ENCODE peak calls at places on chromosomes 1 and 21, in four cellular contexts. One of them, this sample, is unnamed.

GRCh38 chr1:168504064-168504837 is 39.5 kb downstream of the XCL2 start:
- DNase-seq in K562: no peak
- DNase-seq in GM12878: peak
- DNase-seq in HepG2: no peak
- DNase-seq in this sample: no peak

GRCh38 chr1:47795102-47795501 is 202.1 kb downstream of the TRABD2B start:
- DNase-seq in K562: no peak
- DNase-seq in GM12878: no peak
- DNase-seq in HepG2: no peak
- DNase-seq in this sample: no peak

GRCh38 chr1:80982831-80983230 is 817.9 kb upstream of the ADGRL2 start:
- DNase-seq in K562: no peak
- DNase-seq in GM12878: no peak
- DNase-seq in HepG2: no peak
- DNase-seq in this sample: no peak

GRCh38 chr1:211591980-211592493 is 13.1 kb upstream of the SLC30A1 start:
- DNase-seq in K562: peak
- DNase-seq in GM12878: no peak
- DNase-seq in HepG2: no peak
- DNase-seq in this sample: peak

GRCh38 chr1:83810160-83810559 is 188.8 kb downstream of the TTLL7 start:
- DNase-seq in K562: no peak
- DNase-seq in GM12878: no peak
- DNase-seq in HepG2: no peak
- DNase-seq in this sample: no peak

GRCh38 chr1:54581621-54582035 is 33.6 kb downstream of the ACOT11 start:
- DNase-seq in K562: no peak
- DNase-seq in GM12878: no peak
- DNase-seq in HepG2: peak
- DNase-seq in this sample: no peak

GRCh38 chr21:42609806-42610205 is 43.6 kb upstream of the PDE9A start:
- DNase-seq in K562: peak
- DNase-seq in GM12878: peak
- DNase-seq in HepG2: no peak
- DNase-seq in this sample: no peak

GRCh38 chr21:35294231-35294898 is 245.3 kb upstream of the RUNX1 start:
- DNase-seq in K562: no peak
- DNase-seq in GM12878: no peak
- DNase-seq in HepG2: no peak
- DNase-seq in this sample: no peak

GRCh38 chr21:28152729-28153128 is 839.9 kb downstream of the LTN1 start:
- DNase-seq in K562: no peak
- DNase-seq in GM12878: no peak
- DNase-seq in HepG2: no peak
- DNase-seq in this sample: no peak
- TF ChIP-seq FOXK2 in K562: no peak
- TF ChIP-seq FOXK2 in GM12878: no peak
- TF ChIP-seq FOXK2 in HepG2: no peak
- TF ChIP-seq FOXK2 in this sample: no peak

GRCh38 chr21:41433566-41433965 is 7.5 kb downstream of the MX1 start:
- DNase-seq in K562: no peak
- DNase-seq in GM12878: no peak
- DNase-seq in HepG2: no peak
- DNase-seq in this sample: no peak
- TF ChIP-seq FOXM1 in K562: no peak
- TF ChIP-seq FOXM1 in GM12878: no peak
- TF ChIP-seq FOXM1 in HepG2: no peak
- TF ChIP-seq FOXM1 in this sample: no peak

DNA sequence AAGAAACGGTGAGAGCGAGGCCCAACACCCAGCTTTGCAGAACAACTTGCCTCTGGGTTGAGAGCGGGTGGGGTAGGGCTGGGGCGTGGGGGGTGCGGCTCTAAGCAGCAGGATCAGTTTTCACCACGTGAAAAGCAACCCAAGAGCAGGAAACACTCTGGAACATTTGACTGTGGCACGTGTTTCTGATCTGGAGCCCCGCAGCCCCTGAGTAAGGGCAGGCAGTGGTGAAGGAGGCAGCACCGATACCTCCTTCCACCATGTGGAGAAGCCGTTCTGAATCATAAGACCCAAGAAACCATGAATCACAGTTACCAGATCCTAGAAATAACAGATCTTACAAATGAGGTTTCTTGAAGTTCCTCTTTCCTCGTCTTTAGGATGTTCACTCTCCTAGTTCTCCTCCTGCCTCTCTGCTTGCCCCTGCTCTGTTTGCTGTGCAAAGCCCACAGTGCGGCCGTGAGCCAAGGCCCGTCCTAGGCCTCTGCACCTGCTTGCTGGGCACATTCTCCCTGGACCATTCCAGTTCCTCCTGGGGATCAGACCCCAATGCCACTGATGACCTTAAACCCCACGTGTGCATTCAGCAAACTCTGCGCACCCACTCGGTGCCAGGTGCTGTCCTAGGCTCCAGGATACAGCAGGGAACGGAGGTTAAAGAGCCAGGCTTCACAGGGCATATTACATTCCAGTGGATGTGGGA is 31.9 kb downstream of the SLC1A7 start:
- DNase-seq in K562: no peak
- DNase-seq in GM12878: no peak
- DNase-seq in HepG2: no peak
- DNase-seq in this sample: no peak
- TF ChIP-seq FOXK2 in K562: no peak
- TF ChIP-seq FOXK2 in GM12878: no peak
- TF ChIP-seq FOXK2 in HepG2: no peak
- TF ChIP-seq FOXK2 in this sample: no peak

DNA sequence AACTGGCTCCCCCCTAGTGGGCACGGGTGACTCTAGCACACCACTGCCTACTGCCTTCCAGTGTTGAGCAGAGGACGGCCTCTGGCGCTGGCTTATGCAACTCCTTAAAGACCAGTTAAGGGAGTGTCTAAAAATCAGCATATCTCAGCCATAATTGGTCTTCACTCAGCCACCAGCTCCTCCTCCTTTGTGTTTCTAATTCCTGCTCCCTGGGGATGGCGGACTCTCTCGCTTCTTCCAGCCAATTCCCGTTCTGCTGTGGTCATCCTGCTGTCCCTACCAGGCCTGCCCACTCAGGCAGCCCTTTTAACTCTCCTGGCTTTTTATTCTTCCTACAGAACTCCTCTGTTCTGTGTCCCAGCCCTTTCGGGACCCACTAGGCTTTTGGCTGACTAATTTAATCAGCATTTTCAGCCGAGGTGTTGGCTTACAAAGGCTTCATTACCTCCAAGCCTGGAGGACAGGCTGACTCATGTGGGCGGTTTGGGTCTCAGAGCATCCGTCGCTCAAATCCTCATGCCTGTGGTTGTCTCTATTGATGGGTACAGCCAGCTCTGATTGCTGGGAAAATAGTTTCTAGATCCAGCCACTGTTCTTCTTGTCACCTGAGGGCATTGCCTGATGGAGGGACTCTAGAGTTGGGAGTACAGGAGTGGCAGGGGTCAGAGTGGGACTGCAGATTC is 332.5 kb downstream of the CAMTA1 start:
- DNase-seq in K562: peak
- DNase-seq in GM12878: no peak
- DNase-seq in HepG2: no peak
- DNase-seq in this sample: peak
- TF ChIP-seq FOXM1 in K562: no peak
- TF ChIP-seq FOXM1 in GM12878: no peak
- TF ChIP-seq FOXM1 in HepG2: no peak
- TF ChIP-seq FOXM1 in this sample: no peak

GRCh38 chr21:33993286-33994231 is 78.0 kb upstream of the ATP5PO start:
- DNase-seq in K562: no peak
- DNase-seq in GM12878: no peak
- DNase-seq in HepG2: no peak
- DNase-seq in this sample: no peak

GRCh38 chr21:33998402-33998801 is 75.0 kb upstream of the MRPS6 start:
- DNase-seq in K562: no peak
- DNase-seq in GM12878: no peak
- DNase-seq in HepG2: no peak
- DNase-seq in this sample: no peak

GRCh38 chr21:33991091-33991490 is 75.5 kb upstream of the ATP5PO start:
- DNase-seq in K562: no peak
- DNase-seq in GM12878: no peak
- DNase-seq in HepG2: no peak
- DNase-seq in this sample: no peak

GRCh38 chr21:33997432-33997831 is 75.9 kb upstream of the MRPS6 start:
- DNase-seq in K562: no peak
- DNase-seq in GM12878: no peak
- DNase-seq in HepG2: no peak
- DNase-seq in this sample: no peak

GRCh38 chr21:33994373-33994772 is 78.8 kb upstream of the ATP5PO start:
- DNase-seq in K562: no peak
- DNase-seq in GM12878: no peak
- DNase-seq in HepG2: no peak
- DNase-seq in this sample: no peak
- TF ChIP-seq FOXK2 in K562: no peak
- TF ChIP-seq FOXK2 in GM12878: no peak
- TF ChIP-seq FOXK2 in HepG2: no peak
- TF ChIP-seq FOXK2 in this sample: no peak

DNA sequence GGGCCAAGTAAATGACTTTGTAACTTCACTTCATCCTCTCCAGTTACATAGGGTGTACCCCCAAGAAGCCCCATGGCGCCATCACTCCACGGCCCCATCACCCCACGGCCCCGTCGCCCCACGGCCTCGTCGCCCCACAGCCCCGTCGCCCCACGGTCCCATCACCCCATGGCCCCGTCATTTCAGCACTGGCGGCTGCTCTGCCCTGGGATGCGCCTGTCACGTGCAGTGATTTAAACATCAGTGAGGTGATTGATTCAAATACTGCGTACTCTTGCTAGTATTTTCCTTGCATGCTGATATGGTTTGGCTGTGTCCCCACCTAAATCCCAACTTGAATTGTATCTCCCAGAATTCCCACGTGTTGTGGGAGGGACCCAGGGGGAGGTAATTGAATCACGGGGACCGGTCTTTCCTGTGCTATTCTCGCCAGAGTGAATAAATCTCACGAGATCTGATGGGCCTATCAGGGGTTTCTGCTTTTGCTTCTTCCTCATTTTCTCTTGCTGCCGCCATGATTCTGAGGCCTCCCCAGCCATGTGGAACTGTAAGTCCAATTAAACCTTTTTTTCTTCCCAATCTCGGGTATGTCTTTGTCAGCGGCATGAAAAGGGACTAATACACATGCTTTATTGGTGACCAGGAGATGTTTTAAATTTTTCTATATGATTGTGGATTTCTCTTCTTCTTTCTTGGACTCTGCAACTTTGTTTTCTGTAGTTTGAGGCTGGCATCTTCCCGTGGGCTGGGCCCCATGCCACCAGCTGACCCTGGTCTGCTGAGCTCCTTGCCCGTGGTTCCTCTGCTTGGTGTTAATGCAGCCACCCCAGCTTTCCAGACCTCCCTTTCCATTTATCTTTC is 50.1 kb upstream of the PCBP3 start:
- DNase-seq in K562: no peak
- DNase-seq in GM12878: peak
- DNase-seq in HepG2: peak
- DNase-seq in this sample: no peak
- TF ChIP-seq FOXM1 in K562: no peak
- TF ChIP-seq FOXM1 in GM12878: no peak
- TF ChIP-seq FOXM1 in HepG2: no peak
- TF ChIP-seq FOXM1 in this sample: no peak

DNA sequence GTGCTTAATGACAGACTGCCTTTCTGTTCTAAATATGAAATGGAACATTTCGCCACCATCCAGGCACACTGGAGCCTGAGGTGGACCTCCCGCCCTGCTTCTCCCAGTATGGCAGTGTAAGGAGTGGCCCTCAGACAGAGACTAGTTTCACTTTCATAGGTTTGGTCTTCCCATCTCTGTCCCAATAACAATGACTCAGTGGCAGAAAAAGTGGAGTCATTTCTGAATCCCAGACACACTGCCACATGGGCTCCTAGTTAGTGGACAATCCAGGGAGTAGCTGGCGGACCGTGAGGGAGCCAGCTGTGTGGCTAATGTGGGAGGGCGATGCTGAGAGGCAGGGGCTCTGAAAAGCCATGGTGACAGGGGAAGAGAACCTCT is 95.6 kb upstream of the TSPAN2 start:
- DNase-seq in K562: no peak
- DNase-seq in GM12878: no peak
- DNase-seq in HepG2: no peak
- DNase-seq in this sample: no peak
- TF ChIP-seq FOXK2 in K562: no peak
- TF ChIP-seq FOXK2 in GM12878: no peak
- TF ChIP-seq FOXK2 in HepG2: no peak
- TF ChIP-seq FOXK2 in this sample: no peak

GRCh38 chr1:56648546-56648945 is 3.4 kb downstream of the PRKAA2 start:
- DNase-seq in K562: no peak
- DNase-seq in GM12878: no peak
- DNase-seq in HepG2: no peak
- DNase-seq in this sample: no peak

GRCh38 chr1:56655991-56656613 is 11.0 kb downstream of the PRKAA2 start:
- DNase-seq in K562: no peak
- DNase-seq in GM12878: no peak
- DNase-seq in HepG2: no peak
- DNase-seq in this sample: no peak

GRCh38 chr1:56658254-56658653 is 13.1 kb downstream of the PRKAA2 start:
- DNase-seq in K562: no peak
- DNase-seq in GM12878: no peak
- DNase-seq in HepG2: no peak
- DNase-seq in this sample: no peak

GRCh38 chr1:56654126-56654923 is 9.2 kb downstream of the PRKAA2 start:
- DNase-seq in K562: no peak
- DNase-seq in GM12878: no peak
- DNase-seq in HepG2: no peak
- DNase-seq in this sample: no peak
- TF ChIP-seq FOXM1 in K562: no peak
- TF ChIP-seq FOXM1 in GM12878: no peak
- TF ChIP-seq FOXM1 in HepG2: no peak
- TF ChIP-seq FOXM1 in this sample: no peak

GRCh38 chr1:71653952-71654351 is 573.1 kb upstream of the ZRANB2 start:
- DNase-seq in K562: no peak
- DNase-seq in GM12878: no peak
- DNase-seq in HepG2: no peak
- DNase-seq in this sample: no peak

GRCh38 chr1:71655604-71656003 is 574.8 kb upstream of the ZRANB2 start:
- DNase-seq in K562: no peak
- DNase-seq in GM12878: no peak
- DNase-seq in HepG2: no peak
- DNase-seq in this sample: no peak

GRCh38 chr1:71649588-71649987 is 568.8 kb upstream of the ZRANB2 start:
- DNase-seq in K562: no peak
- DNase-seq in GM12878: no peak
- DNase-seq in HepG2: no peak
- DNase-seq in this sample: no peak

GRCh38 chr1:71650126-71650525 is 569.3 kb upstream of the ZRANB2 start:
- DNase-seq in K562: no peak
- DNase-seq in GM12878: no peak
- DNase-seq in HepG2: no peak
- DNase-seq in this sample: no peak

DNA sequence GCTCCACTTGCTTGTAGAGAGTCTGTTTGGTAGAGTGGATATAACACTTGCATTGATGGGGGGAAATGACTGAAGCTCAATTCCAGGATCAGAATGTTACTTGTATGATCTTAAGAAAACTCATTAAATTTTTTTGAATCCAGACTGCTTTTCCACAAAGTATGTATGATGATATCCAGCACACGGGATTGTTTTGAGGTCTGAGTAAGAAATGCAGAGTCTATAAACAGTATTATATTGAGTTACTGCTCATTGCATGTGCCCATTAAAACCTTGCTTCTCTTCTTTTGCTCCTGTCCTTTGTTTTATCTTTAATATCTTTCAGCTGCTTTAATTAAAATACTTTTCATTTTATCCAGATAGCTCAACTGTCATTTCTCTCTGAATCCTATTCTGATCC is 570.4 kb upstream of the ZRANB2 start:
- DNase-seq in K562: no peak
- DNase-seq in GM12878: no peak
- DNase-seq in HepG2: no peak
- DNase-seq in this sample: no peak
- TF ChIP-seq FOXK2 in K562: no peak
- TF ChIP-seq FOXK2 in GM12878: no peak
- TF ChIP-seq FOXK2 in HepG2: no peak
- TF ChIP-seq FOXK2 in this sample: no peak